ENCODE peak calls at places on chromosome 14, in seven cellular contexts. A is neural progenitor cell, W is HepG2, V is fibroblast of lung, P is mesenchymal stem cell, M is GM23248, G is neuronal stem cell. B is an unnamed sample.
A peak's percentile ranks its signal among the peaks of the same experiment; 100 is the strongest.

GRCh38 chr14:32370720-32371119 is 41.6 kb downstream of the AKAP6 start:
- DNase-seq in P (peak; percentile 79), G (no peak), M (peak; percentile 91), A (no peak), V (peak; percentile 81), W (no peak), B (no peak)

GRCh38 chr14:22434901-22435565 is 154.0 kb downstream of the DAD1 start:
- DNase-seq in V (no peak), P (no peak), W (no peak), A (no peak), G (no peak), M (no peak), B (no peak)

GRCh38 chr14:56676042-56676441 is 96.4 kb downstream of the TMEM260 start:
- DNase-seq in A (no peak), W (no peak), M (no peak), P (no peak), G (no peak), V (no peak), B (no peak)

GRCh38 chr14:25050494-25051170 is 685 bp upstream of the STXBP6 start:
- DNase-seq in A (peak; percentile 57), M (peak; percentile 92), P (peak; percentile 62), G (peak; percentile 18), V (peak; percentile 80), W (no peak), B (no peak)

GRCh38 chr14:25090716-25091454 is 40.9 kb upstream of the STXBP6 start:
- DNase-seq in V (no peak), P (peak; percentile 39), M (peak; percentile 81), G (peak; percentile 17), A (no peak), W (no peak), B (no peak)

GRCh38 chr14:57051633-57052032 is 217.1 kb downstream of the EXOC5 start:
- DNase-seq in G (no peak), W (no peak), A (peak; percentile 30), M (no peak), P (no peak), V (no peak), B (no peak)

GRCh38 chr14:32366256-32366655 is 37.2 kb downstream of the AKAP6 start:
- DNase-seq in M (peak; percentile 67), A (peak; percentile 6), P (peak; percentile 40), G (no peak), W (no peak), V (peak; percentile 31), B (no peak)

GRCh38 chr14:37230551-37231194 is 32.9 kb downstream of the MIPOL1 start:
- DNase-seq in M (peak; percentile 87), V (peak; percentile 84), P (peak; percentile 66), G (peak; percentile 39), W (peak; percentile 90), A (peak; percentile 84), B (peak; percentile 67)

GRCh38 chr14:74476107-74476506 is 17.0 kb downstream of the NPC2 start:
- DNase-seq in M (no peak), A (no peak), P (no peak), W (no peak), V (no peak), G (no peak), B (no peak)

GRCh38 chr14:57863471-57863870 is 2.4 kb downstream of the SLC35F4 start:
- DNase-seq in W (no peak), A (no peak), G (no peak), V (no peak), M (no peak), P (no peak), B (no peak)

GRCh38 chr14:49879683-49880204 is 13.1 kb upstream of the ARF6 start:
- DNase-seq in V (peak; percentile 58), P (peak; percentile 62), W (peak; percentile 80), G (no peak), M (peak; percentile 77), A (peak; percentile 63), B (peak; percentile 59)

GRCh38 chr14:45891417-45892080 is 638.5 kb upstream of the MIS18BP1 start:
- DNase-seq in V (no peak), G (peak; percentile 8), A (peak; percentile 70), P (no peak), M (no peak), W (no peak), B (no peak)

GRCh38 chr14:99548285-99548684 is 55.7 kb downstream of the CCDC85C start:
- DNase-seq in G (no peak), P (no peak), M (no peak), W (no peak), V (no peak), A (no peak), B (no peak)

GRCh38 chr14:21634840-21635239 is at the start of gene OR10G2:
- DNase-seq in W (no peak), P (no peak), G (no peak), V (no peak), A (no peak), M (no peak), B (no peak)

GRCh38 chr14:45249847-45250575 is 3.0 kb downstream of the MIS18BP1 start:
- DNase-seq in M (peak; percentile 34), A (no peak), W (peak; percentile 29), G (no peak), P (peak; percentile 99), V (peak; percentile 97), B (peak; percentile 31)

GRCh38 chr14:65318636-65319506 is 93.7 kb upstream of the FUT8 start:
- DNase-seq in V (no peak), M (no peak), A (no peak), G (no peak), W (no peak), P (no peak), B (peak; percentile 52)

GRCh38 chr14:81466854-81467253 is 66.7 kb upstream of the STON2 start:
- DNase-seq in V (no peak), G (no peak), A (no peak), W (no peak), P (no peak), M (no peak), B (no peak)

GRCh38 chr14:90828642-90829487 is 12.6 kb upstream of the TTC7B start:
- DNase-seq in V (no peak), M (no peak), A (no peak), W (no peak), P (peak; percentile 57), G (no peak), B (peak; percentile 91)

GRCh38 chr14:52950898-52951729 is at the start of gene FERMT2:
- DNase-seq in P (peak; percentile 90), W (peak; percentile 79), G (peak; percentile 90), M (peak; percentile 92), V (peak; percentile 91), A (peak; percentile 97), B (peak; percentile 10)

GRCh38 chr14:103576371-103577024 is 13.7 kb downstream of the COA8 start:
- DNase-seq in P (peak; percentile 89), W (no peak), A (peak; percentile 93), G (peak; percentile 71), V (peak; percentile 91), M (peak; percentile 97), B (no peak)

GRCh38 chr14:38309522-38310262 is 53.8 kb upstream of the CLEC14A start:
- DNase-seq in V (no peak), A (no peak), W (no peak), P (no peak), G (no peak), M (no peak), B (no peak)
- H3K27ac ChIP-seq in V (no peak overlapping the region), A (no peak overlapping the region), W (no peak overlapping the region), P (no peak overlapping the region), G (no peak overlapping the region), M (no peak overlapping the region), B (no peak overlapping the region)

DNA sequence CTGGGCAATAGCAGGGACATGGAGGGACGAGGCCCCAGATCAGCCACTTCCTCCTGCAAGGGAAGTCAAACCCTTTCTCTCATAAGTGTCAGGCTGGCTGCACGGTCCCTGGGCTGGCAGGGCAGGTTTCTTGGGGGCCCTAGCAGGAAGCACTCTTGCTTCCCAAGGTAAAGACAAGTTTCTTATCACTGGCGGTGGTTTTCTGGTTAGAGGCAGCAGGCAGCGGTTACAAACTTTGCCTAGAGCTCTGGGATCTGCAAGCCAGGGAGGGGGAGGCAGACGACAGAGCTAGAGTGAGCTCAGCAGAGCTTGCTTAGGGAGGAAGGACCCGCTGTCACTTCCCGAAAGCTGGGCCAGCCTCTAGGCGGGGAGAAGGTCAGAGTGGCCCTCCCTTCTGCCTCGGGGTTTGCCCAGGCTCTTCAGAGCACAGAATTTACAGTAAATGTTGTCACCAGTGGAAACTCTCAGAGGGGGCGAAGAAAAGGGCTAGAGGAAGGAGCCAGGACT is 20.4 kb downstream of the BATF start:
- DNase-seq in W (no peak), P (peak; percentile 65), A (no peak), G (no peak), M (peak; percentile 38), V (peak; percentile 33), B (no peak)
- H3K4me3 ChIP-seq in W (no peak overlapping the region), P (no peak overlapping the region), A (no peak overlapping the region), G (no peak overlapping the region), M (no peak overlapping the region), V (no peak overlapping the region), B (no peak overlapping the region)

GRCh38 chr14:59037620-59038019 is 150.8 kb upstream of the DAAM1 start:
- DNase-seq in G (no peak), A (no peak), M (no peak), W (no peak), P (no peak), V (no peak), B (no peak)

GRCh38 chr14:59036134-59036533 is 152.3 kb upstream of the DAAM1 start:
- DNase-seq in G (no peak), P (no peak), W (no peak), M (no peak), A (no peak), V (no peak), B (no peak)

GRCh38 chr14:59041308-59041707 is 147.2 kb upstream of the DAAM1 start:
- DNase-seq in A (no peak), W (no peak), V (no peak), M (no peak), G (no peak), P (no peak), B (no peak)

GRCh38 chr14:59038746-59039145 is 149.7 kb upstream of the DAAM1 start:
- DNase-seq in A (no peak), V (no peak), W (no peak), G (no peak), P (no peak), M (no peak), B (no peak)

DNA sequence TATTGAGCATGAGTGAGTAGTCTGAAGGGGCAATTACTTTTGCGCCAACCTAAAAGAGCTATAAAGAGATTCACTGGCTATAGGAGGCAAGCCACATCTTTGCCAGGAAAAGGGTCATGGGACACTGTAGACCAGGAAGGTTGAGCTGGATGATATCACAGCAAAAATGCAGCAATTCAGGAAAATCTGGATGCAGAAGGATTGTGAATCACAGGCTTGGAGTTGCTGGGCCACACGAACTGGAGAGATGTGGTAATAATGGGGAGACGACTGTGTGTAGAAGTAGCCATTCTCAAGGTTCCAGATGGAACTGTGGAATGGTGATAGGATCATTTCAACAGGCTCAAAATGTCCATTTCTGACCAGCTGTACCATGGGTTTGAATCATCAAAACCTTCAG is 151.4 kb upstream of the DAAM1 start:
- DNase-seq in V (no peak), G (no peak), P (no peak), W (no peak), A (no peak), M (peak; percentile 9), B (no peak)
- H2AFZ ChIP-seq in V (no peak overlapping the region), G (no peak overlapping the region), P (no peak overlapping the region), W (no peak overlapping the region), A (no peak overlapping the region), M (no peak overlapping the region), B (no peak overlapping the region)

DNA sequence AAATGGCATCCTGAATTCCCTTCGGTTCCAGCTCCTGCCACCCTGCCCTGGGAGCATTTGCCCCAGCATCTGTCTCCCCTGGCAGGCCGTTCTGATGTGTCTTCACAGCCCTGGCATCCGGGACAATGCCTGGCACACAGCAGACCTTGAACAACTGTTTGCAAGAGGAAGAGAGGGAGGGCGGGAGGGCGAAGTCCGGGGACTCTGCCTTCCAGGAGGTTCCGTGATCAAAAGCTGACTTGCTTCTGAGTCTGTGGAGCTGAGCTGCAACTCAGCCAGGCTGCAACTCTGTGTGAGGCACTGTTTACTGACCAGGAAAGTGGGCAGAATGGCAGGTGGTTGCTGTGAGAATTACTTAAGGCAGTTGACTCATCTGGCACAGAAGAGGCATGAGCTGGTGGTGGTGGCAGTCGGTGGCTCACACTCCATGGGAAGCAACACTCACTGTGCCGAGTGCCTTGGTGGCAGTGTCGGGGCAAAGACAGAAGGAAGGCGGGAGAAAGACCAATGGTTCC is 61.1 kb upstream of the DLK1 start:
- DNase-seq in P (no peak), W (no peak), M (peak; percentile 75), V (peak; percentile 21), A (no peak), G (no peak), B (no peak)
- H3K27ac ChIP-seq in P (no peak overlapping the region), W (no peak overlapping the region), M (no peak overlapping the region), V (no peak overlapping the region), A (no peak overlapping the region), G (no peak overlapping the region), B (no peak overlapping the region)

B was measured in MM.1S.